ENCODE peak calls at places on chromosome 6, in ten cellular contexts. C, X, I, N, O, L, G, E, H and A are unnamed samples.

GRCh38 chr6:65170273-65170672 is 536.8 kb downstream of the EYS start:
- DNase-seq in C (no peak), X (no peak), I (peak; percentile 36), N (no peak), O (no peak), L (no peak), G (no peak), E (no peak), H (no peak), A (no peak)

GRCh38 chr6:31126416-31127175 is 6.3 kb upstream of the CDSN start:
- DNase-seq in C (no peak), X (no peak), I (no peak), N (no peak), O (no peak), L (no peak), G (no peak), E (no peak), H (no peak), A (no peak)

GRCh38 chr6:46743425-46744158 is 3.1 kb upstream of the ANKRD66 start:
- DNase-seq in C (no peak), X (no peak), I (no peak), N (no peak), O (no peak), L (no peak), G (no peak), E (no peak), H (no peak), A (no peak)

GRCh38 chr6:37109714-37110454 is 60.1 kb upstream of the PIM1 start:
- DNase-seq in C (no peak), X (no peak), I (no peak), N (no peak), O (no peak), L (peak; percentile 34), G (no peak), E (no peak), H (no peak), A (no peak)

GRCh38 chr6:130862370-130862769 is 35.2 kb downstream of the SMLR1 start:
- DNase-seq in C (no peak), X (no peak), I (no peak), N (no peak), O (no peak), L (no peak), G (no peak), E (no peak), H (no peak), A (no peak)

GRCh38 chr6:110609101-110609500 is 132.7 kb upstream of the SLC22A16 start:
- DNase-seq in C (no peak), X (no peak), I (no peak), N (no peak), O (no peak), L (no peak), G (no peak), E (no peak), H (no peak), A (no peak)

GRCh38 chr6:5540375-5540774 is 279.1 kb downstream of the FARS2 start:
- DNase-seq in C (no peak), X (no peak), I (no peak), N (no peak), O (no peak), L (no peak), G (no peak), E (no peak), H (no peak), A (no peak)

GRCh38 chr6:6736753-6737654 is 148.5 kb downstream of the LY86 start:
- DNase-seq in C (no peak), X (peak; percentile 88), I (peak; percentile 34), N (peak; percentile 83), O (no peak), L (no peak), G (peak; percentile 60), E (peak; percentile 53), H (peak; percentile 84), A (no peak)

GRCh38 chr6:157505912-157506491 is 125.0 kb downstream of the ZDHHC14 start:
- DNase-seq in C (no peak), X (no peak), I (no peak), N (no peak), O (no peak), L (no peak), G (no peak), E (no peak), H (no peak), A (no peak)

GRCh38 chr6:150142657-150143501 is at the start of gene PPP1R14C:
- DNase-seq in C (peak; percentile 49), X (peak; percentile 79), I (no peak), N (no peak), O (peak; percentile 36), L (peak; percentile 41), G (no peak), E (no peak), H (peak; percentile 82), A (no peak)

GRCh38 chr6:12182676-12183075 is 107.5 kb upstream of the EDN1 start:
- DNase-seq in C (no peak), X (no peak), I (peak; percentile 29), N (no peak), O (no peak), L (no peak), G (no peak), E (no peak), H (no peak), A (no peak)

GRCh38 chr6:24194968-24195700 is 69.1 kb downstream of the NRSN1 start:
- DNase-seq in C (no peak), X (no peak), I (no peak), N (no peak), O (no peak), L (no peak), G (no peak), E (no peak), H (no peak), A (no peak)

GRCh38 chr6:642805-643204 is 14.1 kb downstream of the HUS1B start:
- DNase-seq in C (no peak), X (no peak), I (no peak), N (no peak), O (no peak), L (no peak), G (no peak), E (no peak), H (no peak), A (no peak)

GRCh38 chr6:128121190-128121589 is 220.3 kb upstream of the THEMIS start:
- DNase-seq in C (no peak), X (no peak), I (no peak), N (no peak), O (no peak), L (no peak), G (no peak), E (no peak), H (no peak), A (no peak)

GRCh38 chr6:28769626-28770402 is 154.0 kb downstream of the TRIM27 start:
- DNase-seq in C (no peak), X (no peak), I (peak; percentile 53), N (no peak), O (no peak), L (peak; percentile 63), G (peak; percentile 28), E (no peak), H (no peak), A (no peak)

GRCh38 chr6:111210074-111210729 is 122.9 kb downstream of the SLC16A10 start:
- DNase-seq in C (no peak), X (no peak), I (peak; percentile 81), N (no peak), O (peak; percentile 71), L (peak; percentile 9), G (peak; percentile 48), E (peak; percentile 71), H (no peak), A (peak; percentile 62)

GRCh38 chr6:53433617-53434285 is 85.0 kb upstream of the ELOVL5 start:
- DNase-seq in C (no peak), X (no peak), I (no peak), N (no peak), O (peak; percentile 62), L (no peak), G (no peak), E (no peak), H (no peak), A (no peak)

GRCh38 chr6:95091823-95092436 is 485.4 kb upstream of the MANEA start:
- DNase-seq in C (no peak), X (no peak), I (peak; percentile 87), N (no peak), O (peak; percentile 81), L (no peak), G (no peak), E (no peak), H (no peak), A (peak; percentile 52)

GRCh38 chr6:156174026-156174880 is 602.9 kb upstream of the ARID1B start:
- DNase-seq in C (no peak), X (no peak), I (no peak), N (no peak), O (no peak), L (no peak), G (no peak), E (no peak), H (no peak), A (no peak)

GRCh38 chr6:134081506-134081905 is 29.1 kb upstream of the SLC2A12 start:
- DNase-seq in C (no peak), X (no peak), I (no peak), N (no peak), O (peak; percentile 28), L (no peak), G (no peak), E (no peak), H (no peak), A (no peak)

GRCh38 chr6:145339089-145339488 is 396.2 kb downstream of the EPM2A start:
- DNase-seq in C (no peak), X (no peak), I (no peak), N (no peak), O (peak; percentile 50), L (no peak), G (no peak), E (no peak), H (no peak), A (no peak)

GRCh38 chr6:129525055-129525454 is 184.9 kb downstream of the ARHGAP18 start:
- DNase-seq in C (no peak), X (no peak), I (peak; percentile 53), N (no peak), O (no peak), L (no peak), G (no peak), E (no peak), H (no peak), A (no peak)

GRCh38 chr6:117267766-117268534 is 2.6 kb downstream of the VGLL2 start:
- DNase-seq in C (no peak), X (no peak), I (no peak), N (no peak), O (no peak), L (peak; percentile 24), G (no peak), E (no peak), H (peak; percentile 69), A (no peak)

GRCh38 chr6:74973621-74974020 is 232.2 kb downstream of the COL12A1 start:
- DNase-seq in C (no peak), X (no peak), I (no peak), N (no peak), O (no peak), L (no peak), G (no peak), E (no peak), H (no peak), A (no peak)